ENCODE peak calls at places on chromosomes 12 and 14, in eight cellular contexts. E, C, F, H, W, A, D and J are unnamed samples.

GRCh38 chr14:37024166-37024565 is 148.2 kb downstream of the SLC25A21 start:
- DNase-seq in E (no peak), F (no peak), A (no peak), D (no peak), H (no peak), W (no peak), C (no peak), J (no peak)

GRCh38 chr12:113109872-113110623 is 25.5 kb downstream of the RASAL1 start:
- DNase-seq in H (no peak), F (no peak), W (no peak), A (no peak), D (no peak), C (no peak), E (no peak), J (no peak)

GRCh38 chr14:28952707-28953106 is 186.1 kb downstream of the FOXG1 start:
- DNase-seq in H (no peak), F (no peak), E (no peak), W (no peak), A (no peak), D (no peak), C (no peak), J (no peak)

GRCh38 chr14:86003998-86004397 is 474.1 kb downstream of the FLRT2 start:
- DNase-seq in H (no peak), C (no peak), E (no peak), D (no peak), W (no peak), A (no peak), F (no peak), J (no peak)

GRCh38 chr14:21025374-21026151 is 702 bp upstream of the NDRG2 start:
- DNase-seq in A (peak; percentile 81), W (no peak), D (no peak), H (peak; percentile 77), C (peak; percentile 75), E (no peak), F (no peak), J (no peak)

GRCh38 chr14:75604979-75605825 is 26.8 kb downstream of the FLVCR2 start:
- DNase-seq in E (no peak), H (peak; percentile 34), A (no peak), D (no peak), W (no peak), F (peak; percentile 32), C (no peak), J (no peak)

GRCh38 chr12:62738611-62739010 is 196.3 kb downstream of the PPM1H start:
- DNase-seq in W (no peak), A (peak; percentile 13), D (no peak), E (no peak), H (no peak), F (no peak), C (no peak), J (no peak)

GRCh38 chr14:80959448-80960006 is 4.1 kb downstream of the TSHR start:
- DNase-seq in H (peak; percentile 21), C (no peak), F (no peak), D (peak; percentile 11), A (no peak), E (no peak), W (peak; percentile 93), J (peak; percentile 95)

GRCh38 chr12:12442548-12443071 is 85.7 kb downstream of the BORCS5 start:
- DNase-seq in F (no peak), E (no peak), A (no peak), D (no peak), W (no peak), H (no peak), C (no peak), J (no peak)

GRCh38 chr12:43957732-43958131 is 121.9 kb downstream of the TMEM117 start:
- DNase-seq in A (no peak), F (peak; percentile 10), E (peak; percentile 25), D (no peak), H (no peak), W (peak; percentile 64), C (no peak), J (peak; percentile 52)

GRCh38 chr12:14885718-14886201 is at the start of gene MGP:
- DNase-seq in F (peak; percentile 45), C (no peak), D (no peak), H (peak; percentile 69), E (no peak), W (no peak), A (no peak), J (no peak)

GRCh38 chr12:131825146-131825892 is 2.9 kb upstream of the MMP17 start:
- DNase-seq in C (no peak), W (no peak), D (no peak), A (no peak), H (no peak), F (no peak), E (no peak), J (no peak)

GRCh38 chr12:92242917-92243316 is 97.3 kb upstream of the BTG1 start:
- DNase-seq in W (no peak), F (no peak), D (no peak), H (no peak), C (no peak), A (no peak), E (no peak), J (no peak)

GRCh38 chr14:46344327-46344937 is 307.1 kb downstream of the RPL10L start:
- DNase-seq in A (no peak), F (peak; percentile 1), E (peak; percentile 4), H (no peak), D (no peak), C (no peak), W (peak; percentile 44), J (peak; percentile 32)

GRCh38 chr14:22479781-22480464 is 109.1 kb downstream of the DAD1 start:
- DNase-seq in A (no peak), D (no peak), E (no peak), F (no peak), W (no peak), C (no peak), H (no peak), J (no peak)

GRCh38 chr12:13537623-13538022 is 341.1 kb downstream of the EMP1 start:
- DNase-seq in F (no peak), A (no peak), H (no peak), D (no peak), E (no peak), W (peak; percentile 44), C (no peak), J (peak; percentile 54)

GRCh38 chr12:108638141-108638823 is 4.6 kb upstream of the SELPLG start:
- DNase-seq in E (no peak), W (no peak), A (peak; percentile 55), D (no peak), F (no peak), H (peak; percentile 49), C (no peak), J (no peak)

GRCh38 chr12:20040844-20041243 is 327.5 kb upstream of the PDE3A start:
- DNase-seq in E (no peak), A (no peak), C (no peak), F (no peak), W (no peak), D (no peak), H (no peak), J (no peak)

GRCh38 chr14:66121859-66122258 is 364.3 kb upstream of the CCDC196 start:
- DNase-seq in A (peak; percentile 26), E (no peak), C (no peak), F (no peak), W (no peak), H (no peak), D (no peak), J (no peak)

DNA sequence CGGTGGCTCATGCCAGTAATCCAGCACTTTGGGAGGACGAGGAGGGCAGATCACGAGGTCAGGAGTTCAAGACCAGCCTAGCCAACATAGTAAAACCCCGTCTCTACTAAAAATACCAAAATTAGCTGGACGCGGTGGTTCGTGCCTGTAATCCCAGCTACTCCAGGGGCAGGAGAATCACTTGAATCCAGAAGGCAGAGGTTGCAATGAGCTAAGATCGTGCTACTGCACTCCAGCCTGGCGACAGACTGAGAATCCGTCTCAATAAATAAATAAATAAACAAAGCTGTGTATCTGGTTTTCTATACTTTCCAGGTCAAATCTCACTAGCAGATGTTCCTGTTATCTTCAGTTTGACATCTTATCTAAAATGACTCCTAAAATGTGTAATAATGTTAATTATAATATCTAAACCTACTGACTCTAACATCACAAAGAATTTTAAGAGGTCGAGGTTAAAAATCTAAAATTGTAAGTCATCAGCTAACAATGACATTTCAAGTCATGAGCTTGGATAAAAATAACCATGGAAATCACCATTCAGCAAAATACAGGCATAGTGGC is 2.4 kb upstream of the SRP54 start:
- DNase-seq in F (no peak), C (no peak), D (no peak), E (no peak), H (no peak), A (no peak), W (no peak), J (no peak)
- TF ChIP-seq CTCF in F (no peak), C (no peak), D (no peak), E (no peak), H (no peak), A (no peak), W (no peak), J (no peak)

GRCh38 chr12:80632835-80633234 is 74.6 kb upstream of the MYF6 start:
- DNase-seq in F (no peak), E (peak; percentile 34), A (peak; percentile 70), C (no peak), D (no peak), H (peak; percentile 14), W (no peak), J (peak; percentile 9)
- TF ChIP-seq CTCF in F (no peak), E (no peak), A (no peak), C (peak; percentile 8), D (no peak), H (no peak), W (peak; percentile 63), J (peak; percentile 19)

GRCh38 chr12:119609358-119609757 is 15.8 kb downstream of the TMEM233 start:
- DNase-seq in C (no peak), W (no peak), H (no peak), A (no peak), D (no peak), F (no peak), E (no peak), J (no peak)
- TF ChIP-seq CTCF in C (no peak), W (no peak), H (no peak), A (no peak), D (no peak), F (no peak), E (no peak), J (no peak)

GRCh38 chr12:107134558-107134957 is 41.2 kb upstream of the CRY1 start:
- DNase-seq in D (peak; percentile 0), F (no peak), H (no peak), W (peak; percentile 14), A (peak; percentile 64), E (peak; percentile 21), C (no peak), J (peak; percentile 50)
- TF ChIP-seq CTCF in D (no peak), F (peak; percentile 67), H (no peak), W (peak; percentile 49), A (peak; percentile 77), E (peak; percentile 26), C (no peak), J (peak; percentile 45)